ENCODE peak calls at places on chromosomes 1 and 21, in five cellular contexts. H, K, P, O and L are unnamed samples.

GRCh38 chr1:30613188-30613587 is 110.2 kb downstream of the MATN1 start:
- DNase-seq in H (no peak), K (no peak), P (no peak), O (no peak), L (no peak)

GRCh38 chr1:235952950-235953615 is 86.4 kb upstream of the LYST start:
- DNase-seq in H (no peak), K (peak), P (no peak), O (no peak), L (no peak)

GRCh38 chr1:95386371-95386770 is 152.4 kb downstream of the RWDD3 start:
- DNase-seq in H (no peak), K (no peak), P (no peak), O (no peak), L (peak)

GRCh38 chr1:33349081-33349759 is 28.3 kb upstream of the A3GALT2 start:
- DNase-seq in H (no peak), K (no peak), P (peak), O (peak), L (peak)

GRCh38 chr1:108831225-108831624 is 25.7 kb downstream of the AKNAD1 start:
- DNase-seq in H (peak), K (no peak), P (peak), O (no peak), L (no peak)

GRCh38 chr21:25895565-25896205 is 160.9 kb downstream of the GABPA start:
- DNase-seq in H (peak), K (no peak), P (no peak), O (peak), L (peak)

GRCh38 chr1:208500379-208500778 is 256.2 kb upstream of the PLXNA2 start:
- DNase-seq in H (no peak), K (no peak), P (no peak), O (no peak), L (peak)

GRCh38 chr1:11046270-11046566 is 821 bp downstream of the MASP2 start:
- DNase-seq in H (no peak), K (no peak), P (no peak), O (no peak), L (peak)

GRCh38 chr1:36871146-36871971 is 163.0 kb downstream of the GRIK3 start:
- DNase-seq in H (peak), K (no peak), P (no peak), O (no peak), L (peak)

GRCh38 chr1:205576011-205576410 is 55.8 kb downstream of the ELK4 start:
- DNase-seq in H (no peak), K (no peak), P (no peak), O (no peak), L (no peak)

GRCh38 chr1:160095382-160096105 is 2.9 kb downstream of the IGSF8 start:
- DNase-seq in H (no peak), K (no peak), P (no peak), O (no peak), L (no peak)

GRCh38 chr1:154329551-154330131 is 4.3 kb downstream of the ATP8B2 start:
- DNase-seq in H (no peak), K (no peak), P (no peak), O (peak), L (peak)

GRCh38 chr1:24903011-24903461 is 27.0 kb downstream of the RUNX3 start:
- DNase-seq in H (no peak), K (no peak), P (no peak), O (no peak), L (no peak)

GRCh38 chr21:34702341-34702807 is 33.6 kb downstream of the CLIC6 start:
- DNase-seq in H (peak), K (no peak), P (no peak), O (no peak), L (no peak)

GRCh38 chr21:15495965-15496364 is 233.8 kb upstream of the USP25 start:
- DNase-seq in H (peak), K (no peak), P (no peak), O (no peak), L (no peak)

GRCh38 chr21:33057385-33057940 is 12.5 kb upstream of the OLIG1 start:
- DNase-seq in H (no peak), K (no peak), P (no peak), O (no peak), L (no peak)

GRCh38 chr21:15138475-15138874 is 73.7 kb upstream of the NRIP1 start:
- DNase-seq in H (no peak), K (no peak), P (no peak), O (no peak), L (no peak)

GRCh38 chr1:222096883-222097282 is 355.0 kb upstream of the DUSP10 start:
- DNase-seq in H (peak), K (no peak), P (no peak), O (no peak), L (no peak)

GRCh38 chr1:111221633-111222286 is 5.8 kb upstream of the CHI3L2 start:
- DNase-seq in H (peak), K (peak), P (no peak), O (no peak), L (no peak)

GRCh38 chr1:87620807-87621206 is 292.1 kb downstream of the LMO4 start:
- DNase-seq in H (no peak), K (no peak), P (no peak), O (no peak), L (no peak)

GRCh38 chr1:170967042-170967910 is 31.9 kb downstream of the MROH9 start:
- DNase-seq in H (peak), K (no peak), P (peak), O (no peak), L (peak)

GRCh38 chr21:38787461-38788274 is 18.1 kb upstream of the ETS2 start:
- DNase-seq in H (peak), K (no peak), P (peak), O (peak), L (no peak)

GRCh38 chr21:36697473-36698159 is 1.3 kb upstream of the SIM2 start:
- DNase-seq in H (no peak), K (no peak), P (no peak), O (no peak), L (peak)

GRCh38 chr1:21496063-21496462 is 13.2 kb upstream of the ALPL start:
- DNase-seq in H (no peak), K (no peak), P (no peak), O (no peak), L (no peak)

GRCh38 chr1:208167229-208167869 is 76.8 kb downstream of the PLXNA2 start:
- DNase-seq in H (no peak), K (no peak), P (no peak), O (no peak), L (no peak)

GRCh38 chr1:27570823-27571222 is 33.1 kb downstream of the AHDC1 start:
- DNase-seq in H (no peak), K (no peak), P (no peak), O (no peak), L (no peak)

GRCh38 chr21:33947451-33948095 is 32.0 kb upstream of the ATP5PO start:
- DNase-seq in H (peak), K (peak), P (peak), O (peak), L (peak)

GRCh38 chr1:175933801-175934200 is 190.4 kb upstream of the TNR start:
- DNase-seq in H (peak), K (no peak), P (peak), O (no peak), L (no peak)

GRCh38 chr1:167841530-167841929 is 72.4 kb downstream of the ADCY10 start:
- DNase-seq in H (no peak), K (no peak), P (no peak), O (no peak), L (no peak)

GRCh38 chr1:103107696-103108524 is at the start of gene COL11A1:
- DNase-seq in H (no peak), K (no peak), P (no peak), O (no peak), L (peak)

GRCh38 chr1:36555041-36555440 is 72.3 kb upstream of the CSF3R start:
- DNase-seq in H (no peak), K (no peak), P (no peak), O (no peak), L (no peak)

GRCh38 chr1:79059361-79059760 is 52.8 kb upstream of the ADGRL4 start:
- DNase-seq in H (peak), K (no peak), P (no peak), O (no peak), L (no peak)

GRCh38 chr21:15327637-15328265 is 263.0 kb upstream of the NRIP1 start:
- DNase-seq in H (no peak), K (no peak), P (no peak), O (no peak), L (no peak)

GRCh38 chr21:36693144-36694040 is 5.5 kb upstream of the SIM2 start:
- DNase-seq in H (no peak), K (no peak), P (no peak), O (no peak), L (peak)

GRCh38 chr1:196497824-196498223 is 110.4 kb downstream of the KCNT2 start:
- DNase-seq in H (no peak), K (no peak), P (no peak), O (no peak), L (no peak)

GRCh38 chr21:44965251-44966022 is 25.6 kb downstream of the SLX9 start:
- DNase-seq in H (peak), K (no peak), P (no peak), O (no peak), L (no peak)
- TF ChIP-seq RFX5 in H (no peak), K (no peak), P (no peak), O (no peak), L (no peak)

DNA sequence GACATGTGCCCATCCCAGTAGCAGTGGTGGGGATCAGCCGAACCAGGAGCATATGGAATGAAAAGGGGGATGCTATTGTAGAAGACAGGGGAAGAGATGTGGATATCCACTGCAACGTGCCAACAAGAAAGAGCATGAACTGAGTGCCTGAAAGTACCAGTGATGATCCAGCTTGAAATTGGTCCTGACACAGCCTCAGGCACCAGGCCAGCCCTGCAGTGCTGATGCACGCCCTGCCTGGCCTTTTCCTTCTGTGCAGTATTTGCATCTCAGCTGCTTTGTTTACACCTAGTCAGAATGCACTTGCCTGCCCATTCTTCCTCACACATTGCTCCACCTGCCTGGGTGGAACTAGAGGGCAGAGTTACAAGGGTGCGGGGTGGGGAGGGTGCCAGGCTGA is 50.3 kb upstream of the ARTN start:
- DNase-seq in H (no peak), K (no peak), P (no peak), O (no peak), L (peak)
- TF ChIP-seq RAD21 in H (no peak), K (no peak), P (no peak), O (no peak), L (no peak)

DNA sequence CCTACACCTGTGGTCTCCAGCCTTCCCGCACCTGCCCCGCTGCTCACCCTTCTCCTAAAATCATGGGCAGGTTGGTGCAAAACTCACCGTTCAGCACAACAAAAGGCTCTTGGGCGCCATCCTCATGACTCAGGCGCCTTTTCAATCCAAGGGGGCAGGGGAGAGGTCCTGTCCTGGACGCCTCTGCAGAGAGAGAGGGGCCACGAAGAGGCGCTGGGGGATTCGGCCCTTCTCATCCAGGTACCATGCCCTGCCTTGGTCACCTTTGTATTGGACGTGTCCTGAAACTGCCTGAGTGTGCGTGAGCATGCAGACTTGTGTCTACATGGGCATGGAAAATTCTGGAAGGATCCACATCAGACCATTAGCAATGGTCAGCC is 53.5 kb downstream of the SLC37A1 start:
- DNase-seq in H (no peak), K (no peak), P (no peak), O (no peak), L (no peak)
- TF ChIP-seq RFX5 in H (no peak), K (no peak), P (no peak), O (no peak), L (no peak)

GRCh38 chr1:115086176-115086830 is 3.0 kb downstream of the TSPAN2 start:
- DNase-seq in H (no peak), K (no peak), P (no peak), O (no peak), L (no peak)
- TF ChIP-seq RAD21 in H (no peak), K (no peak), P (no peak), O (no peak), L (no peak)

DNA sequence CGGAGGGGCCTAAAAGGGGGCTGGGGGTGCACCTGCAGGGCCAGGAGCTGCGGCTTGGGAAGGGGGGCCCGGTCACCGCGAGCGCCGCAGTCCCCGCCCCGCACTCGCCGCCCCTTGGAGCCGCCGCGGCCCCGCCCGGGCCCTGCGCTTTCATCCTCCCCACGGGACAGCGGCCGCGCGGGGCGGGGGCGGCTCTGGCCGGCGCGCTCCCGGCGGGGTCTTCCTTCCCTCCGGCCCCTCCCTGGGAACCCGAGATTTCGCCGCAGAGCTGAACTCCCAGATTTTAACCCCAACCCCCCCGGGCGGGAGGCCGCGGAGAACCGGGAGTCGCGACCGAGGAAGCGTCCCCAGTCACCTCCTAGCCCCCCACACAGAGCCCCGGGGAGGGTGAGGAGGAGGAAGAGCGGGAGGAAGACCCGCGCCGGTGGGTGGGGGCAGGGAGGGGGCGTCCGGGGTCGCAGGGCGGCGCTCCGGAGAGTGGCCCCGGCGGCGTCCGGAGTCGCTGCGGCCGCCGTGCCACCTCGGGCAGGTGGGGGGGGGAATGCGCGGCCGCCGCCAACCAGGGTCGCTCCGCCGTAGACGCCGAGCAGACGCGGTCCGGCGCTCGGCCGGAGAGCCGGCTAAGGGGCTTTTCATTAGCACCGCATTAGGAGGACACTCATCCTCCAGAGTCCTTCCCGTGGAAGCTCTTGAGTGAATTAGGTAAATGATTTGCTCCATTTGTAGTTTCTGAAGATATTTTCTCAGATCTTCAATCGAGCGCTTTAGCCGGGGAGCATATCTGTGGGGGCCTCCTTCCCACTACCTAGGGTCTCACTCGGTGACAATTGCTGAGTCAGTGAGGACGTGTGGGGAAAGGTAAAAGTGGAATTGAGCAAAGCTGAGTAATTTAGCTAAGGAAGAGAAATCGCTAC is 31.6 kb upstream of the NFIA start:
- DNase-seq in H (no peak), K (no peak), P (no peak), O (peak), L (peak)
- TF ChIP-seq RFX5 in H (no peak), K (no peak), P (no peak), O (no peak), L (no peak)

GRCh38 chr1:114368560-114369255 is 142.3 kb downstream of the TRIM33 start:
- DNase-seq in H (no peak), K (no peak), P (no peak), O (no peak), L (no peak)

GRCh38 chr1:114367810-114368209 is 143.2 kb downstream of the TRIM33 start:
- DNase-seq in H (no peak), K (no peak), P (no peak), O (no peak), L (no peak)

DNA sequence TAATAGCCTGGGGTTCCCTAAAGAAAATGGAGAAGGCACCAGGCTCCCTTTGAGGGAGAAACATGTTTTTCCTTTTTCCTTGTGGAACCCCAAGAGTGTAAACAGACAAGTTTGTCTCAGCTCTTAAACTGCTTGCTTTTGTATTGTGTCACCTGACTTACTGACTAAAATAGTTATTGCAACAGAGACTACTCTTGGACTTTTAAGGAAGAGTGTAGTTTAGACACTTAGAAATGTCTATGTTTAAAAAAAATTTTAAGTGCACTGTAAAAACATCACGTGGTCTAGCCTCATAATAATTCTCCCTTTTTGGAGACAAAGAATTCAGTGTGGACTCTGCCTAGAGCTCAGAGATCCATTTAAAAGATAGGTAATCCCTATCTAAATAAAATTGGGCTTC is 141.1 kb downstream of the TRIM33 start:
- DNase-seq in H (no peak), K (no peak), P (no peak), O (no peak), L (no peak)
- TF ChIP-seq RAD21 in H (no peak), K (no peak), P (no peak), O (no peak), L (no peak)